ENCODE peak calls at places on chromosomes 12 and 14, in eight cellular contexts. E is stimulated activated CD4-positive, alpha-beta T cell treated with anti-CD3 and anti-CD28 coated beads, Interleukin-1b, Interleukin-23, amount 100 ng/mL, for 4 hours; G is NCI-H748 treated with DMSO at 0.1 percent for 48 hours; D is tibial nerve; U is C1 segment of cervical spinal cord; H is NAMALWA; A is thoracic aorta; O is RWPE1. X is an unnamed sample.

GRCh38 chr12:91196436-91196835 is 13.8 kb upstream of the DCN start:
- DNase-seq in E (no peak), G (no peak), D (no peak), U (no peak), H (no peak), A (no peak), O (no peak), X (no peak)

GRCh38 chr14:51828017-51828797 is 32.2 kb upstream of the GNG2 start:
- DNase-seq in E (peak; percentile 54), G (no peak), D (no peak), U (no peak), H (no peak), A (no peak), O (peak; percentile 76), X (peak; percentile 30)

GRCh38 chr12:122523846-122524718 is 2.7 kb downstream of the RSRC2 start:
- DNase-seq in E (no peak), G (no peak), D (no peak), U (no peak), H (no peak), A (no peak), O (no peak), X (no peak)

GRCh38 chr12:22231836-22232235 is 102.7 kb downstream of the ST8SIA1 start:
- DNase-seq in E (no peak), G (no peak), D (no peak), U (no peak), H (no peak), A (no peak), O (peak; percentile 5), X (no peak)

GRCh38 chr12:131990066-131990979 is 40.6 kb downstream of the EP400 start:
- DNase-seq in E (no peak), G (peak; percentile 4), D (no peak), U (no peak), H (no peak), A (no peak), O (no peak), X (no peak)

GRCh38 chr12:95342008-95342407 is 124.4 kb downstream of the VEZT start:
- DNase-seq in E (no peak), G (no peak), D (no peak), U (no peak), H (no peak), A (no peak), O (no peak), X (no peak)

GRCh38 chr12:112422531-112422930 is 3.8 kb downstream of the PTPN11 start:
- DNase-seq in E (no peak), G (no peak), D (peak; percentile 45), U (peak; percentile 44), H (no peak), A (no peak), O (no peak), X (no peak)

GRCh38 chr14:35107866-35108265 is 13.9 kb downstream of the PPP2R3C start:
- DNase-seq in E (no peak), G (no peak), D (no peak), U (no peak), H (no peak), A (no peak), O (no peak), X (no peak)

GRCh38 chr14:43200519-43200918 is 1306.6 kb downstream of the FSCB start:
- DNase-seq in E (no peak), G (no peak), D (no peak), U (no peak), H (no peak), A (no peak), O (no peak), X (no peak)

GRCh38 chr12:6110006-6110405 is 14.5 kb downstream of the VWF start:
- DNase-seq in E (no peak), G (no peak), D (no peak), U (no peak), H (no peak), A (no peak), O (no peak), X (no peak)

GRCh38 chr12:89873745-89874144 is 165.1 kb upstream of the ATP2B1 start:
- DNase-seq in E (no peak), G (no peak), D (no peak), U (no peak), H (peak; percentile 20), A (no peak), O (no peak), X (no peak)

GRCh38 chr12:50504798-50505385 is at the start of gene DIP2B:
- DNase-seq in E (peak; percentile 97), G (peak; percentile 76), D (peak; percentile 89), U (peak; percentile 87), H (peak; percentile 94), A (peak; percentile 86), O (peak; percentile 87), X (peak; percentile 91)

GRCh38 chr12:21456291-21456780 is 18.9 kb downstream of the PYROXD1 start:
- DNase-seq in E (peak; percentile 26), G (no peak), D (no peak), U (no peak), H (no peak), A (no peak), O (no peak), X (no peak)

GRCh38 chr14:91414475-91415342 is 2.9 kb downstream of the CCDC88C start:
- DNase-seq in E (no peak), G (no peak), D (no peak), U (no peak), H (no peak), A (no peak), O (no peak), X (no peak)

GRCh38 chr12:58540480-58541299 is 379.6 kb downstream of the LRIG3 start:
- DNase-seq in E (no peak), G (peak; percentile 93), D (peak; percentile 30), U (peak; percentile 13), H (peak; percentile 72), A (no peak), O (peak; percentile 48), X (peak; percentile 61)

GRCh38 chr12:119868992-119869391 is 8.1 kb downstream of the CIT start:
- DNase-seq in E (no peak), G (no peak), D (no peak), U (no peak), H (no peak), A (no peak), O (no peak), X (no peak)

X was measured in NCI-H460.